ENCODE peak calls at places on chromosomes 1 and 21, in six cellular contexts. U is AG09319, M is activated B cell treated with CpG ODN at 0.5 μM for 24 hours, Z is COR-L47, L is MCF 10A, Y is LoVo. K is an unnamed sample.

GRCh38 chr1:93672069-93672468 is 9.6 kb downstream of the BCAR3 start:
- DNase-seq in U (no peak), M (no peak), Z (no peak), L (peak), Y (peak), K (no peak)

GRCh38 chr1:226945106-226945857 is 5.2 kb downstream of the COQ8A start:
- DNase-seq in U (no peak), M (no peak), Z (peak), L (no peak), Y (no peak), K (no peak)

GRCh38 chr21:45280178-45280821 is 7.4 kb downstream of the POFUT2 start:
- DNase-seq in U (no peak), M (peak), Z (no peak), L (no peak), Y (no peak), K (no peak)

GRCh38 chr1:213003281-213003680 is 12.4 kb downstream of the ANGEL2 start:
- DNase-seq in U (no peak), M (no peak), Z (no peak), L (no peak), Y (no peak), K (no peak)

GRCh38 chr1:227191607-227192006 is 126.7 kb downstream of the CDC42BPA start:
- DNase-seq in U (no peak), M (no peak), Z (no peak), L (no peak), Y (no peak), K (no peak)

GRCh38 chr1:116982319-116983004 is 19.1 kb upstream of the CD101 start:
- DNase-seq in U (no peak), M (no peak), Z (no peak), L (no peak), Y (no peak), K (no peak)

GRCh38 chr1:170664828-170665617 is 1.1 kb downstream of the PRRX1 start:
- DNase-seq in U (no peak), M (no peak), Z (no peak), L (no peak), Y (no peak), K (no peak)

GRCh38 chr21:36966846-36967657 is 583 bp upstream of the HLCS start:
- DNase-seq in U (no peak), M (no peak), Z (no peak), L (peak), Y (no peak), K (no peak)

GRCh38 chr1:1135339-1136111 is 19.6 kb upstream of the C1orf159 start:
- DNase-seq in U (peak), M (no peak), Z (peak), L (no peak), Y (no peak), K (no peak)

GRCh38 chr1:20666804-20667203 is 5.6 kb upstream of the DDOST start:
- DNase-seq in U (no peak), M (no peak), Z (no peak), L (peak), Y (no peak), K (no peak)

GRCh38 chr1:214415131-214415530 is 134.2 kb downstream of the SMYD2 start:
- DNase-seq in U (no peak), M (no peak), Z (no peak), L (no peak), Y (no peak), K (no peak)

GRCh38 chr1:65055754-65056153 is 89.4 kb upstream of the JAK1 start:
- DNase-seq in U (no peak), M (no peak), Z (no peak), L (no peak), Y (no peak), K (no peak)

GRCh38 chr1:229273507-229274232 is 2.8 kb downstream of the RAB4A start:
- DNase-seq in U (no peak), M (no peak), Z (no peak), L (no peak), Y (peak), K (no peak)

GRCh38 chr1:26280333-26281042 is 602 bp downstream of the SH3BGRL3 start:
- DNase-seq in U (no peak), M (no peak), Z (no peak), L (no peak), Y (no peak), K (no peak)

GRCh38 chr1:210758761-210759160 is 375.2 kb downstream of the KCNH1 start:
- DNase-seq in U (no peak), M (no peak), Z (no peak), L (no peak), Y (no peak), K (no peak)

GRCh38 chr1:154657547-154657946 is 49.6 kb upstream of the ADAR start:
- DNase-seq in U (no peak), M (no peak), Z (no peak), L (no peak), Y (no peak), K (no peak)

GRCh38 chr1:25880518-25880917 is 5.0 kb upstream of the PAQR7 start:
- DNase-seq in U (no peak), M (no peak), Z (no peak), L (no peak), Y (no peak), K (no peak)

GRCh38 chr1:46197551-46198025 is 646 bp downstream of the POMGNT1 start:
- DNase-seq in U (no peak), M (no peak), Z (no peak), L (no peak), Y (no peak), K (no peak)

GRCh38 chr1:16212251-16212961 is at the start of gene ARHGEF19:
- DNase-seq in U (no peak), M (no peak), Z (peak), L (no peak), Y (no peak), K (no peak)

GRCh38 chr21:38223893-38224540 is 32.8 kb upstream of the KCNJ15 start:
- DNase-seq in U (no peak), M (no peak), Z (no peak), L (peak), Y (no peak), K (no peak)

K was measured in memory B cell.